ENCODE peak calls at places on chromosomes 12 and 14, in nine cellular contexts. A is sigmoid colon, M is H1, O is endothelial cell of umbilical vein, I is upper lobe of left lung, X is K562, S is breast epithelium, L is transverse colon, V is HCT116. P is an unnamed sample.

GRCh38 chr14:32986791-32987545 is 48.3 kb downstream of the NPAS3 start:
- DNase-seq in I (no peak), S (peak), M (no peak), O (no peak), A (no peak), L (no peak), X (no peak), V (no peak), P (no peak)

GRCh38 chr12:70246580-70246979 is 3.3 kb downstream of the CNOT2 start:
- DNase-seq in M (no peak), O (no peak), X (no peak), S (no peak), I (no peak), V (no peak), A (no peak), L (no peak), P (no peak)

GRCh38 chr12:50110127-50110761 is 1.8 kb upstream of the COX14 start:
- DNase-seq in X (peak), O (no peak), A (peak), L (peak), I (no peak), S (peak), M (no peak), V (no peak), P (no peak)

GRCh38 chr12:75744607-75745256 is 233.3 kb upstream of the KRR1 start:
- DNase-seq in O (no peak), L (no peak), X (no peak), I (no peak), A (no peak), V (no peak), M (no peak), S (no peak), P (no peak)

GRCh38 chr14:95891742-95892141 is 15.1 kb downstream of the TUNAR start:
- DNase-seq in A (no peak), L (no peak), V (peak), X (no peak), S (no peak), I (no peak), M (no peak), O (no peak), P (no peak)

GRCh38 chr12:116140559-116140958 is 136.9 kb downstream of the MED13L start:
- DNase-seq in O (no peak), A (no peak), L (no peak), I (no peak), V (no peak), M (no peak), X (no peak), S (no peak), P (no peak)

GRCh38 chr14:90381999-90382451 is 14.8 kb upstream of the CALM1 start:
- DNase-seq in V (no peak), A (peak), S (peak), L (peak), M (no peak), O (no peak), I (no peak), X (no peak), P (peak)

GRCh38 chr12:93804392-93805179 is 127.4 kb downstream of the CRADD start:
- DNase-seq in L (no peak), A (no peak), S (no peak), X (no peak), M (no peak), V (no peak), O (peak), I (no peak), P (no peak)

GRCh38 chr12:121974026-121974985 is 47.4 kb upstream of the BCL7A start:
- DNase-seq in O (no peak), A (no peak), V (no peak), I (no peak), M (no peak), S (no peak), X (no peak), L (no peak), P (no peak)

GRCh38 chr12:52204095-52204930 is 12.5 kb upstream of the KRT80 start:
- DNase-seq in I (no peak), L (no peak), S (no peak), V (no peak), A (peak), M (no peak), O (no peak), X (no peak), P (no peak)

GRCh38 chr14:35949933-35950332 is 123.8 kb downstream of the BRMS1L start:
- DNase-seq in S (no peak), V (no peak), X (no peak), O (no peak), A (no peak), L (no peak), I (no peak), M (no peak), P (no peak)

GRCh38 chr14:105843444-105844046 is 317.2 kb downstream of the TMEM121 start:
- DNase-seq in I (no peak), V (no peak), X (no peak), A (no peak), L (no peak), O (no peak), M (no peak), S (no peak), P (no peak)

GRCh38 chr12:92735131-92735721 is 32.4 kb downstream of the PLEKHG7 start:
- DNase-seq in L (no peak), I (no peak), V (no peak), A (no peak), S (no peak), M (no peak), O (peak), X (no peak), P (peak)

GRCh38 chr12:21151184-21151583 is 20.2 kb downstream of the SLCO1B1 start:
- DNase-seq in A (no peak), X (no peak), L (no peak), M (no peak), V (no peak), I (no peak), S (no peak), O (no peak), P (no peak)

GRCh38 chr12:123971770-123972447 is 722 bp downstream of the CCDC92 start:
- DNase-seq in X (peak), A (peak), I (peak), L (peak), O (no peak), V (no peak), S (peak), M (peak), P (peak)

GRCh38 chr14:55416866-55417265 is 5.2 kb upstream of the ATG14 start:
- DNase-seq in S (no peak), A (no peak), L (peak), O (no peak), V (peak), I (no peak), X (peak), M (no peak), P (no peak)

DNA sequence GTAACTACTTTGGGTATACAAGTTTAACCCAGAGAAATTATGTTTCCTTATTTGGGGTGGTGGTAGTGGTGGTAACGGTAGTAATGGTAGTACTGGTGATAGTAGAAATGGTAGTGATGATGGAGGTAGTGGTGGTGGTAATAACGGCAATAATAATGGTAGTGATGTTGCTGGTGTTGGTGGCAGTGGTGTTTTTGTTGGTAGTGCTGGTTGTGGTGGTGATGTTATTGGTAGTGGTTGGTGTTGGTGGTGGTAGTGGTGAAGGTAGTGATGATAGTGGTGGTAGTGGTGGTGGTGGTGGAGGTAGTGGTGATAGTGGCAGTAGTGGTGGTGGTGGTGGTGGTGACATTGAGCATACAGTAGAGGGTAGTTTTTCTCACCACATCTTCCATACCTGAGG is 95.6 kb downstream of the TMEM30B start:
- DNase-seq in A (no peak), L (no peak), M (no peak), V (no peak), I (no peak), S (no peak), X (no peak), O (no peak), P (no peak)
- H3K27ac ChIP-seq in A (no peak), L (no peak), M (no peak), V (no peak), I (no peak), S (no peak), X (no peak), O (no peak), P (no peak)

GRCh38 chr12:127774828-127775227 is 492.1 kb upstream of the TMEM132C start:
- DNase-seq in X (no peak), V (no peak), O (no peak), M (no peak), A (no peak), I (no peak), L (no peak), S (no peak), P (no peak)
- TF ChIP-seq POLR2AphosphoS5 in X (no peak), V (no peak), O (no peak), M (no peak), A (no peak), I (no peak), L (no peak), S (no peak), P (no peak)

GRCh38 chr14:100124551-100125088 is 34.8 kb downstream of the DEGS2 start:
- DNase-seq in A (no peak), S (no peak), L (no peak), V (no peak), I (peak), X (no peak), M (no peak), O (no peak), P (no peak)
- TF ChIP-seq POLR2A in A (no peak), S (no peak), L (no peak), V (no peak), I (no peak), X (no peak), M (no peak), O (no peak), P (no peak)

GRCh38 chr12:111434049-111434448 is 28.3 kb downstream of the SH2B3 start:
- DNase-seq in A (no peak), S (no peak), V (no peak), L (no peak), I (no peak), O (no peak), X (no peak), M (no peak), P (no peak)
- H3K27ac ChIP-seq in A (peak), S (peak), V (no peak), L (peak), I (peak), O (peak), X (peak), M (no peak), P (peak)

DNA sequence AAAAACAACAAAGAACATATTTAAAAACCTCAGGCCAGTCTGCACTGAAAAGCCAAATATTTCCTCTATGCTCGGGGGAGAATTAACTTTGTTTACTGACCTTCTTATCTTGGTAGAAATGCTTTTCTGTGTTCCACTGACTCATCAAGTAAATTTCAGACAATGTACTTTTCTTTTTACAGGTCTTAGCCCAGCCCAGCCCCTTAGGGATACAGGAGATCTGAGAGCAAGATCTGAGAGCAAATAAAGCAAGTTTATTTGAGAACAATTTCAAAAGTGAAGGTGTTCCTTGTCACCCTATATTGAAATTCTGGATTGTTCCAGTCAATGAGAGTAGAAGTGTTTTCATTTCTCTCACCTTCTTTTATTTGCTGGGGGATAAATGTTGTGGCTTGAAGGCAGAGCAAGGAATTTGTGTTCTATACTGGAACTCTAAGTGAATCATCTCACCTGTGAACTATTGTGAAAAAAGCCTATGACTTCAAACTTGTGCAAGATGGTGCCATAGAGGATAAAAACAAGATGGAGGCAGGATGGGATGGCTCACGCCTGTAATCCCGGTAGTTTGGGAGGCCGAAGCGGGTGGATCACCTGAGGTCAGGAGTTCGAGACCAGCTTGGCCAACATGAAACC is 7.9 kb upstream of the GPRC5A start:
- DNase-seq in L (no peak), X (peak), V (no peak), I (no peak), O (peak), M (no peak), S (no peak), A (peak), P (peak)
- TF ChIP-seq POLR2AphosphoS5 in L (peak), X (no peak), V (no peak), I (no peak), O (peak), M (no peak), S (no peak), A (no peak), P (peak)

DNA sequence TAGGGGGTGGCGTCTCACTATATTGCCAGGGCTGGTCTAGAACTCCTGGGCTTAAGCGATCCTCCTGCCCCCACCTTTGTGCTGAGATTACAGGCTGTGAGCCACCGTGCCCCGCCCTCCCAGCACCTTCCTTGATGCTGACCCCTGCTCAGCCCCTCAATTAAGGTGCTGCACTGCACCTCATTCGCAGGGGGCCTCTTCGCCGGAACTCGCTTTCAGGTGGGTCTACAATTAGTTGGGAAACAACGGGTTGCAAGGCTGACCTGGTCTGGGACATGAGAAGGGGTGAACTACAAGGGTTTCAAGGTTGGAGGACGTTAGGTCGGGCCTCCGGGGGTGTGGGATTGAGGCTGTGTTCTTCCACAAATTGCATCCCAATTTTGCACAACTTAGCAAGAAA is 1.2 kb upstream of the NOP2 start:
- DNase-seq in I (no peak), M (no peak), X (no peak), O (no peak), A (no peak), S (no peak), V (no peak), L (no peak), P (no peak)
- TF ChIP-seq POLR2A in I (no peak), M (peak), X (no peak), O (no peak), A (no peak), S (no peak), V (no peak), L (no peak), P (no peak)

DNA sequence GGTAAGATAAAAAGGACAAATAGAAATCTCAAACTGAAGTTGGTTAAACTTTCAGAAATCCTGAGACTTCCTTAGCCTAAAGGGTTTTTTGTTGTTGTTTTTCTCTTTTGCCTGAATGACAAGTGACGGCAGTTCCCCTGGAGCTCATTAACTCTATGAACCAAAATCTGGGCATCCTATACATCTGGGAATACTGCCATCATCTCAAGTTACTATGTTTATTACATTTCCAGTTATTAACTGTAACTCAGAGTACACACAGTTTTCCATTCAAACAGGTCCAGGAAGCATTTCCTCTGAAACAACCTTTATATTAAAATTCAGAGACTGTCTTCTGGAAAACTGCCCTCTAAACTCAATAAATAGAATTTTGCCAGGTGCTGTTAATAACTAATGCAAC is 55.6 kb upstream of the CDKL1 start:
- DNase-seq in V (no peak), A (no peak), O (no peak), L (no peak), S (no peak), I (no peak), M (no peak), X (no peak), P (no peak)
- H3K27ac ChIP-seq in V (no peak), A (peak), O (no peak), L (no peak), S (no peak), I (no peak), M (no peak), X (no peak), P (no peak)

DNA sequence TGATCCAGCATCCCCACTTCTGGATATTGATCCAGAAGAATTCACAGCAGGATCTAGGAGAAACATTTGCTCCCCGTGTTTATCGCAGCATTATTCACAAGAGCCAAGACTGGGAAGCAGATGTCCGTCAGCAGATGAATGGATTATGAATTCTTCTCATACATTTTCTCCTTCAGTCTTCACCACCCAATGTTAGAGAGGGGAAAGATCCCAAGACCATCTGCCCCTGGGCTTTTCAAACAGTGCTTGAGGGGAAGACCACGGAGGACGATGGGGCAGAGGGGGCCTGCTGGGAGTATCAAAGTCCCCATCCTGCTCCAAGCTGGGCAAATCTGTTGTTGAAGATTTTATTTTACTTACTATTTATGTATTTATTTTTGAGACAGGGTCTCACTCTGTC is 41.1 kb downstream of the SERPINA3 start:
- DNase-seq in I (no peak), S (no peak), X (no peak), O (no peak), A (peak), L (no peak), M (no peak), V (no peak), P (no peak)
- TF ChIP-seq POLR2AphosphoS5 in I (no peak), S (no peak), X (no peak), O (no peak), A (no peak), L (no peak), M (no peak), V (no peak), P (no peak)

P was measured in prostate gland.